ENCODE peak calls at places on chromosomes 1 and 21, in ten cellular contexts. B is GM12865, O is HCT116, T is AG04450, R is left ventricle myocardium inferior, Y is glutamatergic neuron, E is fibroblast of pulmonary artery, V is MCF 10A, H is astrocyte, W is neural crest cell. M is an unnamed sample.

GRCh38 chr1:246930830-246931548 is 759 bp downstream of the AHCTF1 start:
- DNase-seq in B (peak; percentile 69), O (no peak), T (no peak), R (peak; percentile 55), Y (peak; percentile 65), E (peak; percentile 52), V (peak; percentile 79), H (peak; percentile 58), W (peak; percentile 40), M (peak; percentile 60)

GRCh38 chr1:9792156-9793042 is 31.4 kb downstream of the CLSTN1 start:
- DNase-seq in B (no peak), O (no peak), T (no peak), R (no peak), Y (peak; percentile 53), E (no peak), V (peak; percentile 42), H (peak; percentile 26), W (no peak), M (no peak)

GRCh38 chr1:226953175-226953800 is 13.2 kb downstream of the COQ8A start:
- DNase-seq in B (no peak), O (no peak), T (peak; percentile 13), R (no peak), Y (no peak), E (no peak), V (no peak), H (no peak), W (no peak), M (no peak)

GRCh38 chr1:155938220-155938627 is 3.2 kb upstream of the RXFP4 start:
- DNase-seq in B (peak; percentile 77), O (peak; percentile 71), T (no peak), R (no peak), Y (no peak), E (peak; percentile 83), V (peak; percentile 90), H (peak; percentile 52), W (no peak), M (peak; percentile 74)

GRCh38 chr1:164659621-164660414 is 100.8 kb downstream of the PBX1 start:
- DNase-seq in B (no peak), O (peak; percentile 33), T (no peak), R (no peak), Y (no peak), E (no peak), V (no peak), H (no peak), W (no peak), M (no peak)

GRCh38 chr1:28359592-28360239 is 9.8 kb upstream of the PHACTR4 start:
- DNase-seq in B (peak; percentile 78), O (no peak), T (no peak), R (peak; percentile 64), Y (peak; percentile 78), E (peak; percentile 78), V (peak; percentile 64), H (peak; percentile 32), W (peak; percentile 61), M (peak; percentile 73)

GRCh38 chr1:173862769-173863223 is 5.0 kb downstream of the GAS5 start:
- DNase-seq in B (peak; percentile 52), O (no peak), T (no peak), R (no peak), Y (no peak), E (no peak), V (peak; percentile 49), H (no peak), W (no peak), M (no peak)

GRCh38 chr1:210369425-210369824 is 40.7 kb downstream of the HHAT start:
- DNase-seq in B (no peak), O (no peak), T (no peak), R (no peak), Y (no peak), E (no peak), V (no peak), H (no peak), W (no peak), M (no peak)

GRCh38 chr1:242129103-242129502 is 130.2 kb upstream of the MAP1LC3C start:
- DNase-seq in B (peak; percentile 30), O (peak; percentile 31), T (no peak), R (no peak), Y (no peak), E (no peak), V (peak; percentile 62), H (no peak), W (no peak), M (peak; percentile 16)

GRCh38 chr1:111283838-111284237 is 6.8 kb upstream of the CHIA start:
- DNase-seq in B (no peak), O (no peak), T (no peak), R (no peak), Y (no peak), E (no peak), V (no peak), H (no peak), W (no peak), M (no peak)

GRCh38 chr1:236280438-236281285 is 1.1 kb downstream of the ERO1B start:
- DNase-seq in B (peak; percentile 48), O (no peak), T (no peak), R (no peak), Y (no peak), E (no peak), V (no peak), H (no peak), W (no peak), M (peak; percentile 48)

GRCh38 chr1:116311756-116312691 is 61.0 kb upstream of the ATP1A1 start:
- DNase-seq in B (no peak), O (no peak), T (no peak), R (no peak), Y (no peak), E (no peak), V (no peak), H (no peak), W (no peak), M (no peak)

GRCh38 chr1:223031690-223032601 is 111.1 kb downstream of the TLR5 start:
- DNase-seq in B (no peak), O (no peak), T (no peak), R (peak; percentile 55), Y (no peak), E (peak; percentile 39), V (peak; percentile 80), H (peak; percentile 54), W (no peak), M (no peak)

GRCh38 chr1:111032295-111032897 is 68.7 kb upstream of the LRIF1 start:
- DNase-seq in B (peak; percentile 64), O (peak; percentile 18), T (no peak), R (no peak), Y (no peak), E (peak; percentile 48), V (peak; percentile 53), H (no peak), W (peak; percentile 25), M (peak; percentile 41)

GRCh38 chr21:26850116-26850643 is 5.0 kb upstream of the ADAMTS1 start:
- DNase-seq in B (peak; percentile 32), O (peak; percentile 2), T (no peak), R (no peak), Y (no peak), E (peak; percentile 77), V (peak; percentile 52), H (peak; percentile 7), W (no peak), M (no peak)
- TF ChIP-seq CTCF in B (peak; percentile 31), O (no peak), T (peak; percentile 58), R (peak; percentile 76), Y (peak; percentile 75), E (peak; percentile 52), V (peak; percentile 70), H (peak; percentile 36), W (peak; percentile 92), M (no peak)

DNA sequence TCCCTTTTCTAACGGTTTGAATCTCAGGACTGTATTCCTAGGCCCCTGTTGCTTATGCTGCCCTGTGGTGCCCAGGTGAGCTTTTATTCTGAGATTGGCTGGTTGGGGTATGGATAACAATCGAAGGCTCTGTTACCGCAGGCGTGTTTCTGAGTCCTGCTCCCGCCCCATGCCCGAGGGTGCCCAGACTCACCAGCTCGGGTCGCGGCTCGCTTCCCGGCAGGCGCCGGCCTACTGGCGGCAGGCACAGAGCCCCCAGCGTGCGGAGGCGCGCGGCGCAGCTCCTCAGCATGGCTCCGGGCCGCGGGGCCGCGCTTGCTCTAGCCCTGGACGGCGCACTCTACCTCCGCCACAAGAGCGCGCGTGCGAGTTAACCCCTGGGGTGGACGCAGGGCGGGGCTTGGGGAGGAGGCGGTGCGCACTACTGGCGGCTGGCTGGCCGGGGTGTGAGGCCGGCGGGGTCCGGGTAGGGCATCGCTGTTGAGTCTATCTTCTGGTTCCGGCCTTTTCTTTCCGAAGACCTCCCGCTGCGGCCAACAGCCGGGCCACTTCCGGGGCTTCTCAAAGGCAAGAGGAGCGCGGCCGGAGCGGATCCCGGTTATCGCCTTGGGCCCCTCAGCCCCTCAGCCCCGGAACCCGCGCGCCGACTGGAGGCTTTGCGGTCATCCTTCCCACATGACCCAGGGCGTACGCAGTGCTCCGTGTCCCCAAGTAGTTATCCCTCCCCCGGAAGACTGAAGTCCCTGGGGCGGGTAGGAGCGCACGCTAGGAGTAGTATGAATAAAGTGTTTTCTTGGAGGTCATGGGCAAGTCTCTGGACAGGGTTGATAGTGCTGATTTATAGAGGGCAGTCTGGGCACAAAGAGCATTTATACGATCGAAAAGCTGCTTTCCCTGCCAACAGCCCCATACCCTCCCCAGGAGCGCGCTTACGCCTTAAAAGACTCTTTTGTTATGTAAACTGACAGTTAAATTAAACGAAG is at the start of gene THEM4:
- DNase-seq in B (peak; percentile 99), O (peak; percentile 92), T (peak; percentile 88), R (peak; percentile 98), Y (peak; percentile 100), E (peak; percentile 97), V (peak; percentile 99), H (peak; percentile 90), W (peak; percentile 96), M (peak; percentile 98)
- TF ChIP-seq CTCF in B (peak; percentile 42), O (no peak), T (peak; percentile 5), R (peak; percentile 51), Y (no peak), E (no peak), V (peak; percentile 25), H (no peak), W (peak; percentile 25), M (peak; percentile 57)

GRCh38 chr1:158180741-158181576 is at the start of gene CD1D:
- DNase-seq in B (peak; percentile 20), O (no peak), T (no peak), R (peak; percentile 33), Y (peak; percentile 60), E (peak; percentile 74), V (peak; percentile 26), H (no peak), W (peak; percentile 18), M (peak; percentile 65)
- TF ChIP-seq CTCF in B (no peak), O (no peak), T (no peak), R (no peak), Y (no peak), E (no peak), V (no peak), H (no peak), W (no peak), M (no peak)

DNA sequence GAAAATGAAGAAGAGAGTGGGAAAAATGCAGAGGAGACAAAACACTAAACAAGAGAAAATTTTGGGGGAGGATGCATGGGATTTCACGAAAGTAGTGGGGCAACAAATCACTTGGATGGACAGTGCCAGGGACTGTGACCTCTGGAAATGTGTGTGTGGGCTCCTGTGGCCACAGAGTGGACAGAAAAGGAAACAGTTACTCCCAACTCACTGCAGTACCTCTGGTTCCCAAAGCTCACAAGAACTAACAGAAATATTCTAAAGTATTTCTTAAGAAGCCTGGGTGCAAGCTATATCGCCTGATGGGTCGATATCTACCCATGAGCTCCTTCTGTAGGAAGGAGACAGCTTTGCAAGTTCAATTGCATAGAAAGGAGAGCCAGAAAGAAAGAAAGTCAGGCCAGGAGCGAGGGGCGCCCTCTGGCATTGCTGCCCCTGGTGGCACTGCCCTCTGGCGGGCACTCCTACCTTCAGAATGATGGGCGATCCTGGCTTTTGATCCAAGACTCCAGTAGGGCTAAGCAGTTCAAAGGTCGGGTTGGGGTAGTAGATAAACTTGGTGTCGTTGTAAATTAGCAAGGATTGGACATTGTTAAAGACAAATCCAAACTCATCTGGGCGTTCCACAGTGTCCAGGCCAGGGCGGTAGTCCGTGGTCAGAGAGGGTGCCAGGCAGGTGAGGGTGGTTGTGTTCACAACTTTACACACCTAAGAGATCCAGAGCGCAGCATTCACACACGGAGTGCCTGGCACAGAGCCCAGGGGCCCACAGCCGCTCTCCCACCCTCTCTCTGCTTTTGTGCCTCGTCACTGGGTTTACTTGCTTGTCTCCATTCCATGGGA is 134.7 kb upstream of the CD34 start:
- DNase-seq in B (no peak), O (peak; percentile 28), T (no peak), R (no peak), Y (no peak), E (no peak), V (no peak), H (no peak), W (no peak), M (no peak)
- TF ChIP-seq CTCF in B (peak; percentile 14), O (peak; percentile 83), T (no peak), R (no peak), Y (no peak), E (no peak), V (no peak), H (peak; percentile 5), W (no peak), M (no peak)